ENCODE peak calls at places on chromosomes 6 and 20, in nine cellular contexts. R, V, D, H, P, K, F, X and Z are unnamed samples.

GRCh38 chr20:37596890-37597539 is 69.3 kb upstream of the BLCAP start:
- DNase-seq in K (no peak), H (no peak), F (no peak), R (no peak), P (no peak), V (no peak), X (no peak), D (no peak), Z (no peak)

GRCh38 chr6:156699017-156699421 is 78.2 kb upstream of the ARID1B start:
- DNase-seq in D (no peak), R (peak; percentile 7), V (no peak), P (no peak), X (no peak), F (peak; percentile 33), H (peak; percentile 89), K (no peak), Z (no peak)

GRCh38 chr6:72850040-72850439 is 228.2 kb downstream of the KCNQ5 start:
- DNase-seq in K (no peak), F (no peak), D (no peak), R (no peak), P (no peak), X (no peak), H (no peak), V (no peak), Z (no peak)

GRCh38 chr6:5367510-5367909 is 106.2 kb downstream of the FARS2 start:
- DNase-seq in P (no peak), F (no peak), K (no peak), X (no peak), H (no peak), D (no peak), V (no peak), R (no peak), Z (no peak)

GRCh38 chr6:22827760-22828159 is 258.4 kb downstream of the HDGFL1 start:
- DNase-seq in F (peak; percentile 40), P (no peak), V (no peak), R (no peak), D (no peak), H (no peak), K (no peak), X (no peak), Z (no peak)

GRCh38 chr20:59772931-59773913 is 160.2 kb downstream of the SYCP2 start:
- DNase-seq in F (no peak), X (no peak), D (no peak), R (no peak), P (peak; percentile 44), H (no peak), V (no peak), K (no peak), Z (no peak)

GRCh38 chr6:6875818-6876470 is 231.8 kb upstream of the RREB1 start:
- DNase-seq in D (no peak), X (no peak), V (peak; percentile 89), R (peak; percentile 59), H (peak; percentile 76), P (no peak), K (no peak), F (peak; percentile 86), Z (no peak)

GRCh38 chr20:20255104-20255503 is 112.8 kb upstream of the INSM1 start:
- DNase-seq in H (no peak), V (no peak), F (no peak), X (no peak), K (no peak), D (no peak), P (no peak), R (no peak), Z (no peak)

GRCh38 chr6:55758156-55758942 is 117.0 kb downstream of the BMP5 start:
- DNase-seq in F (peak; percentile 70), K (no peak), P (no peak), V (peak; percentile 87), R (peak; percentile 8), D (no peak), X (peak; percentile 5), H (peak; percentile 94), Z (peak; percentile 92)

GRCh38 chr20:49387606-49387939 is 94.9 kb downstream of the KCNB1 start:
- DNase-seq in X (no peak), R (no peak), K (peak; percentile 67), V (no peak), D (no peak), H (no peak), P (no peak), F (no peak), Z (no peak)

GRCh38 chr20:49381558-49382493 is 100.6 kb downstream of the KCNB1 start:
- DNase-seq in K (peak; percentile 87), D (no peak), V (no peak), H (peak; percentile 58), P (no peak), X (no peak), F (peak; percentile 42), R (peak; percentile 22), Z (no peak)

GRCh38 chr20:49386848-49387605 is 95.4 kb downstream of the KCNB1 start:
- DNase-seq in D (no peak), P (no peak), K (peak; percentile 74), X (no peak), F (no peak), V (no peak), H (no peak), R (no peak), Z (no peak)

GRCh38 chr20:49385471-49385870 is 97.0 kb downstream of the KCNB1 start:
- DNase-seq in V (no peak), R (no peak), F (peak; percentile 47), H (peak; percentile 58), X (peak; percentile 52), P (peak; percentile 69), K (no peak), D (peak; percentile 7), Z (no peak)

GRCh38 chr20:49384437-49385434 is 97.7 kb downstream of the KCNB1 start:
- DNase-seq in P (peak; percentile 87), V (no peak), R (peak; percentile 39), K (peak; percentile 87), X (peak; percentile 79), D (peak; percentile 84), F (peak; percentile 35), H (peak; percentile 74), Z (no peak)
- TF ChIP-seq CTCF in P (peak; percentile 96), V (peak; percentile 71), R (peak; percentile 67), K (peak; percentile 64), X (peak; percentile 79), D (peak; percentile 81), F (peak; percentile 66), H (peak; percentile 77), Z (peak; percentile 63)

DNA sequence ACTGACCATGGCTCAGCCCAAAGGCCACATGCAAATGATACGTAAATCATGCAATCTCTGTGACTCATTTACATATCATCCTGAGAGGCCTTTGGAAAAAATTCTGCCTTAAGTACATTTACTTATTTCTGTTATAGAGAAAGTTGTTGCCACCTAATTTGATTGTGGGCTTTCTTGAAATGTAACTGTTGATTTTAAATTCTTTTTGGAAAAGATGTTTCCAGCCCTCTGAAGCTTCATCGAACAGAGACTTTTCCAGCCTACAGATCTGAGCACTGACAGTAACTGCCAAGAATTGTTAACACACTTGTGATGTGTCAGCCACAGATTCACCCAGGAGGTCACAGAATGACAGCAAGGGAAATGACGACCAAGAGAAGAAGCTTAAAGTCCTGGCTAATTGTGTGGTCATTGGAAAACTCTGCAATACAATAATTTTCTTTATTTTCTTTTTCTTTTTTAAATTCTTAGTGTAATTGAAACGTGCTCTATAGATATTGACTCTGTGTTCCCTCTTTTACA is 174.9 kb downstream of the DOK5 start:
- DNase-seq in X (no peak), H (peak; percentile 44), V (no peak), F (peak; percentile 12), K (no peak), P (no peak), D (no peak), R (no peak), Z (no peak)
- TF ChIP-seq CTCF in X (no peak), H (no peak), V (no peak), F (no peak), K (no peak), P (no peak), D (no peak), R (no peak), Z (no peak)

GRCh38 chr6:137869781-137870180 is 2.7 kb downstream of the TNFAIP3 start:
- DNase-seq in F (no peak), D (no peak), H (no peak), P (no peak), K (no peak), V (no peak), R (no peak), X (no peak), Z (no peak)

GRCh38 chr6:137872071-137872470 is 5.0 kb downstream of the TNFAIP3 start:
- DNase-seq in F (peak; percentile 49), H (peak; percentile 89), V (no peak), K (no peak), X (no peak), R (no peak), D (no peak), P (no peak), Z (no peak)

GRCh38 chr6:137871299-137871698 is 4.2 kb downstream of the TNFAIP3 start:
- DNase-seq in K (no peak), F (no peak), R (no peak), D (no peak), P (no peak), V (no peak), X (no peak), H (peak; percentile 51), Z (no peak)

GRCh38 chr6:137870286-137870685 is 3.2 kb downstream of the TNFAIP3 start:
- DNase-seq in D (no peak), H (no peak), R (no peak), P (no peak), K (no peak), V (no peak), X (no peak), F (no peak), Z (no peak)

DNA sequence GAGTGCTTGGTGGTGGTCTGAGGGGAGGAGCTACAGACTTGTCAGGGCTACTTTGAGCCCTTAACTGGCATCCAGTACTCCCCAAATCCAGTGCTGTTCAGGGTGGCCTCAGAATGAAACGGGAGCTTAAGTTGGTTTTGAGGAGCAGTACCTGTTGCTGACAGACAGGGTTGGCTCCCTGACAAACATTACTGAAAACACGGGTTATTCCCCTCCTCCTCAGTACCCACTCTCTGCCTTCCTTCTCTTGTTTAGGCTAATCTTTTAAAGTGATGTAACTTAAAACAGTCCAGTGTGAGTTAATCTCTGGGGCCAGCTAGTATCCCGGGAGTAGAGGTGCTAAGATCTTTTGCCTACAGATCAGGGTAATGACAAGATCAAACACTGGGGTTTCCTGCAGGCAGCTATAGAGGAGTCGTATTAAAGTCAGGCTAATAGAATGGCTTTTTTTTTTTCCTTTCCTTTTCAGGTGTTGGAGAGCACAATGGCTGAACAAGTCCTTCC is 3.7 kb downstream of the TNFAIP3 start:
- DNase-seq in P (no peak), D (peak; percentile 71), X (peak; percentile 52), F (no peak), R (no peak), V (no peak), K (no peak), H (peak; percentile 61), Z (no peak)
- TF ChIP-seq CTCF in P (no peak), D (peak; percentile 34), X (no peak), F (peak; percentile 20), R (no peak), V (peak; percentile 29), K (no peak), H (peak; percentile 34), Z (no peak)

DNA sequence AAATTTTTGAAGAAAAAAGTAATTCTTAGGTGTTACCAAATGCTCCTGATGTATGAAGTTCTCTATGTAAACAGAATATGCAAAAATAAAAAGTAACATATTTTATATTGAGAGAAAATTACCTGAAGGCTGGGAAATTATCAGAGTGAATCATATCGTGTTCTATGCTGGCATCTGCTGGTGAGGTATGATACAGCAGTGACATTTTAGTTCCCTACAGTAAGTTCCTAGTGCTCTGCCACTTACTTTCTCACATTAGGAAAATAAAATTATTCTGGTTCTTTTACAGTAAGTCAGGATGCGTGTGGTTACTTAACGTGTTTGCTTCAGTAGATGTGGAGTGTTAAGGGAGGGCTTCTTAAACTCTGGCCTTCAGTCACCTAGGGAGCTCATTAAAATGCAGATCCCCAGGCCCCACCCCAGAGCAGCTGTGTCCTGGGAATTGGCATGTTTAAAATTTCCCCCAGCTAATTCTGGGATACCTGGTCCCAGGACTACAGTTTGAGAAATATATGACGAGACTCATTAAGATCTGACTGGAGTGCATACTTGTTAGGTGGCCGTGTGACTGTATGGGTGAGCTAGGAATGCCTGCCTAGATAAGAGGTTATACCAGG is 3.2 kb downstream of the ACTR5 start:
- DNase-seq in D (peak; percentile 57), K (no peak), X (peak; percentile 52), H (peak; percentile 64), F (peak; percentile 36), V (no peak), R (peak; percentile 58), P (no peak), Z (no peak)
- TF ChIP-seq CTCF in D (peak; percentile 76), K (peak; percentile 71), X (peak; percentile 83), H (peak; percentile 67), F (peak; percentile 75), V (peak; percentile 60), R (peak; percentile 87), P (peak; percentile 92), Z (peak; percentile 63)